ENCODE peak calls at places on chromosomes 3 and 15, in nine cellular contexts. P, W, H, J, T, O, V, Y and S are unnamed samples.

GRCh38 chr15:43215961-43216360 is 4.9 kb downstream of the EPB42 start:
- DNase-seq in J (no peak), W (no peak), H (no peak), Y (no peak), V (peak; percentile 32), T (peak; percentile 40), O (no peak), P (no peak), S (no peak)

GRCh38 chr3:99430348-99431134 is 207.9 kb upstream of the COL8A1 start:
- DNase-seq in W (no peak), Y (no peak), P (no peak), V (no peak), O (no peak), H (peak; percentile 10), T (no peak), J (no peak), S (no peak)

GRCh38 chr3:108513961-108514360 is 3.6 kb upstream of the MYH15 start:
- DNase-seq in O (no peak), W (no peak), P (no peak), Y (no peak), J (no peak), H (no peak), V (no peak), T (no peak), S (no peak)

GRCh38 chr3:49351521-49352011 is 6.6 kb downstream of the GPX1 start:
- DNase-seq in P (no peak), O (no peak), H (no peak), V (peak; percentile 53), W (no peak), J (peak; percentile 46), T (no peak), Y (no peak), S (no peak)

GRCh38 chr3:61627768-61628185 is 66.4 kb downstream of the PTPRG start:
- DNase-seq in O (no peak), V (peak; percentile 52), J (peak; percentile 57), H (no peak), Y (no peak), W (no peak), P (no peak), T (no peak), S (no peak)

GRCh38 chr3:136277634-136278033 is 27.5 kb downstream of the PCCB start:
- DNase-seq in W (no peak), O (no peak), T (no peak), J (no peak), V (peak; percentile 63), P (no peak), H (no peak), Y (no peak), S (no peak)

GRCh38 chr15:51982013-51982769 is 10.6 kb upstream of the LEO1 start:
- DNase-seq in H (peak; percentile 28), T (no peak), P (no peak), Y (no peak), W (no peak), V (peak; percentile 53), O (no peak), J (peak; percentile 67), S (no peak)

GRCh38 chr3:88033806-88034205 is 25.0 kb downstream of the CGGBP1 start:
- DNase-seq in H (no peak), P (no peak), O (no peak), V (no peak), W (no peak), J (no peak), T (no peak), Y (no peak), S (no peak)

GRCh38 chr3:150385296-150386242 is 22.5 kb upstream of the TSC22D2 start:
- DNase-seq in V (no peak), P (no peak), W (no peak), H (no peak), O (no peak), J (no peak), Y (no peak), T (no peak), S (no peak)

GRCh38 chr3:100893590-100893989 is 99.6 kb downstream of the ABI3BP start:
- DNase-seq in H (peak; percentile 18), J (peak; percentile 22), W (no peak), O (no peak), P (peak; percentile 46), T (peak; percentile 66), Y (no peak), V (no peak), S (no peak)

GRCh38 chr3:63817209-63817608 is 1.9 kb upstream of the C3orf49 start:
- DNase-seq in T (no peak), H (no peak), W (no peak), Y (no peak), P (no peak), J (no peak), V (no peak), O (no peak), S (no peak)

GRCh38 chr15:89828324-89829145 is 13.9 kb upstream of the ANPEP start:
- DNase-seq in P (peak; percentile 75), H (peak; percentile 56), V (peak; percentile 75), W (peak; percentile 57), J (no peak), O (peak; percentile 59), T (no peak), Y (no peak), S (no peak)

GRCh38 chr15:66789029-66790025 is 87.3 kb downstream of the SMAD6 start:
- DNase-seq in W (peak; percentile 49), V (no peak), T (peak; percentile 80), O (peak; percentile 55), Y (no peak), P (no peak), J (peak; percentile 70), H (peak; percentile 43), S (no peak)

GRCh38 chr15:70343961-70344360 is 246.2 kb upstream of the TLE3 start:
- DNase-seq in O (peak; percentile 11), T (no peak), W (no peak), Y (no peak), V (no peak), H (no peak), J (no peak), P (no peak), S (peak; percentile 46)

GRCh38 chr15:78264304-78265136 is at the start of gene DNAJA4:
- DNase-seq in Y (peak; percentile 56), T (peak; percentile 73), O (peak; percentile 48), H (no peak), J (peak; percentile 29), P (peak; percentile 74), W (peak; percentile 64), V (no peak), S (no peak)

GRCh38 chr15:101495334-101496197 is 6.1 kb upstream of the PCSK6 start:
- DNase-seq in Y (no peak), T (no peak), J (no peak), V (no peak), O (no peak), W (no peak), H (no peak), P (no peak), S (peak; percentile 54)

GRCh38 chr15:43518073-43518761 is 809 bp downstream of the MAP1A start:
- DNase-seq in V (no peak), W (no peak), T (no peak), O (no peak), J (peak; percentile 53), P (no peak), H (peak; percentile 55), Y (no peak), S (peak; percentile 87)

DNA sequence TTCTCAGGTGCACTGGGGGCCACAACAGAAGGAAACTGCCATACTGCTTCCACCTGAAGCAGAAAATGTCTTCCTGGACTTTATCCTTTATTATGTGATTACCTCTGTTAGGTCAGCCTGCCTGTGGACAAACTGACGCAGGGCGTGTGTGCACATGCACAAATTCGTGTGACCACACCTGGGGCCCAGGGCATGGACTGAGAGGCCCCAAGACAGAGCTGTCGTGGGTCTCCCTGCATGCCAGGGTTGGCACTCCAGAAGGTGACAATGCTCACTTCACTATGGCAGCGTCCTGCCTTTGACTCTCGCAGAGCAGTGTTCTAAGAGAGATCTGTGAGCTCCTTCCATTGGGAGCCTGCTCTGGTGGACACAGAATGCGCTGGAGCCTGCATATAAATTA is 34.5 kb downstream of the CCDC12 start:
- DNase-seq in W (no peak), H (no peak), Y (no peak), T (peak; percentile 29), V (no peak), J (no peak), O (no peak), P (peak; percentile 20), S (no peak)
- H3K4me1 ChIP-seq in W (peaks cover 93% of the 10 kb centered on the region), H (peaks cover 74% of the 10 kb centered on the region), Y (peaks cover 28% of the 10 kb centered on the region), T (no peaks in the 10 kb centered on the region), V (peaks cover 45% of the 10 kb centered on the region), J (peaks cover 85% of the 10 kb centered on the region), O (peaks cover 44% of the 10 kb centered on the region), P (peaks cover 77% of the 10 kb centered on the region), S (peaks cover 55% of the 10 kb centered on the region)

GRCh38 chr3:148455098-148455497 is 242.6 kb upstream of the AGTR1 start:
- DNase-seq in O (no peak), W (no peak), H (no peak), J (no peak), Y (no peak), V (no peak), T (no peak), P (no peak), S (no peak)

GRCh38 chr3:148453764-148454163 is 243.9 kb upstream of the AGTR1 start:
- DNase-seq in J (peak; percentile 9), W (no peak), Y (no peak), H (no peak), P (no peak), V (no peak), O (no peak), T (no peak), S (no peak)

DNA sequence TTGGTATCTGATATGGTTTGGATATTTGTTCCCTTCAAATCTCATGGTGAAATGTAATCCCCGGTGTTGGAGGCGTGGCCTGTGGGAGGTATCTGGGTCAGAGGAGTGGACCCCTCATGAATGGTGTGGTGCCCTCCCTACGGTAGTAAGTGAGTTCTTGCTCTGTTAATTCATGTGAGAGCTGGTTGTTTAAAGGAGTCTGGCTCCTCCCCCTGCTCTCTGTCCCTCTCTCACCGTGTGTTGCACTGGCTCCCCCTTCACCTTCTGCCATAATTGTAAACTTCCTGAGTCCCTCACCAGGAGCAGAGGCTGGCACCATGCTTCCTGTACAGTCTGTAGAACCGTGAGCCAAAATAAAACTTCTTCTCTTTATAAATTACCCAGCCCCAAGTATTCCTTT is 246.9 kb upstream of the AGTR1 start:
- DNase-seq in O (no peak), P (no peak), V (no peak), Y (no peak), W (peak; percentile 26), J (peak; percentile 35), H (no peak), T (no peak), S (no peak)
- H3K4me1 ChIP-seq in O (no peaks in the 10 kb centered on the region), P (no peaks in the 10 kb centered on the region), V (no peaks in the 10 kb centered on the region), Y (no peaks in the 10 kb centered on the region), W (peaks cover 18% of the 10 kb centered on the region), J (peaks cover 8% of the 10 kb centered on the region), H (no peaks in the 10 kb centered on the region), T (no peaks in the 10 kb centered on the region), S (no peaks in the 10 kb centered on the region)

GRCh38 chr3:16500093-16500492 is 13.4 kb downstream of the RFTN1 start:
- DNase-seq in Y (no peak), P (no peak), O (no peak), T (no peak), W (no peak), H (no peak), V (no peak), J (no peak), S (no peak)
- H3K4me1 ChIP-seq in Y (peaks cover 9% of the 10 kb centered on the region), P (peaks cover 39% of the 10 kb centered on the region), O (peaks cover 5% of the 10 kb centered on the region), T (no peaks in the 10 kb centered on the region), W (peaks cover 8% of the 10 kb centered on the region), H (peaks cover 17% of the 10 kb centered on the region), V (no peaks in the 10 kb centered on the region), J (peaks cover 3% of the 10 kb centered on the region), S (peaks cover 7% of the 10 kb centered on the region)

DNA sequence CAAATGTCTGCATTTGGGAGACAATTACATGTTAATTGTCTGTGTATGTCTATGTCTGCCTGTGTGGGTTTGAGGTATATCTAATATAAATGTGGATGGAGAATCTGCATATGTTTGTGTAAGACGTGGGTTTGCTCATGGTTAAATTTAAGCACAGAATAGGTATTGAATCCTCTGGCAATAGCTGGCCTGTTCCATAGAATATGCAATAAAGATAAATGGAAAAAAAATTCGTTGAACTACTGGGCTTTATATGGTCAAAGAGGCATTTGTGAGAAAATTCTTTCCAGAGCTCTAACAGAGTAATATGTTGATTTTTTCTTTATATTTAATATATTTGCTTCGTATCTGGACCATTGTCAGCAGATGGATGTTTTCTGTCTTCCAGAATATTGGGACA is 1.4 kb downstream of the VPS8 start:
- DNase-seq in J (no peak), H (no peak), W (no peak), P (no peak), T (no peak), O (no peak), V (no peak), Y (no peak), S (no peak)
- H3K4me1 ChIP-seq in J (peaks cover 7% of the 10 kb centered on the region), H (peaks cover 7% of the 10 kb centered on the region), W (peaks cover 27% of the 10 kb centered on the region), P (peaks cover 23% of the 10 kb centered on the region), T (no peaks in the 10 kb centered on the region), O (peaks cover 24% of the 10 kb centered on the region), V (peaks cover 17% of the 10 kb centered on the region), Y (peaks cover 8% of the 10 kb centered on the region), S (peaks cover 15% of the 10 kb centered on the region)